ENCODE peak calls at places on chromosomes 16 and 17, in four cellular contexts. X, A, T and D are unnamed samples.

GRCh38 chr17:18026408-18026776 is 12.6 kb downstream of the ATPAF2 start:
- DNase-seq in X (peak), A (no peak), T (no peak), D (no peak)

GRCh38 chr17:1583569-1583968 is 21.0 kb upstream of the PITPNA start:
- DNase-seq in X (no peak), A (no peak), T (no peak), D (no peak)

GRCh38 chr17:45222994-45223540 is 1.4 kb downstream of the FMNL1 start:
- DNase-seq in X (no peak), A (no peak), T (peak), D (no peak)

GRCh38 chr16:569445-570254 is at the start of gene PIGQ:
- DNase-seq in X (peak), A (peak), T (peak), D (peak)

GRCh38 chr16:87305505-87306391 is 11.4 kb downstream of the C16orf95 start:
- DNase-seq in X (no peak), A (no peak), T (no peak), D (no peak)

GRCh38 chr17:35799942-35800341 is 4.5 kb upstream of the MMP28 start:
- DNase-seq in X (peak), A (no peak), T (no peak), D (peak)

GRCh38 chr16:12582696-12583095 is 221.0 kb downstream of the CPPED1 start:
- DNase-seq in X (no peak), A (no peak), T (no peak), D (no peak)

GRCh38 chr17:80743181-80743771 is 198.6 kb downstream of the RPTOR start:
- DNase-seq in X (no peak), A (no peak), T (no peak), D (no peak)

GRCh38 chr16:83335076-83335475 is 472.7 kb upstream of the HSBP1 start:
- DNase-seq in X (no peak), A (no peak), T (no peak), D (no peak)

GRCh38 chr17:43367588-43368242 is 31.1 kb upstream of the ARL4D start:
- DNase-seq in X (no peak), A (no peak), T (peak), D (peak)

GRCh38 chr17:35170968-35171771 is 23.0 kb downstream of the SLC35G3 start:
- DNase-seq in X (no peak), A (no peak), T (peak), D (peak)

GRCh38 chr17:45092932-45093430 is 31.9 kb downstream of the NMT1 start:
- DNase-seq in X (peak), A (peak), T (no peak), D (no peak)

GRCh38 chr16:46862555-46863447 is 21.4 kb upstream of the GPT2 start:
- DNase-seq in X (no peak), A (no peak), T (no peak), D (no peak)

GRCh38 chr17:33163827-33164555 is 129.1 kb downstream of the ASIC2 start:
- DNase-seq in X (no peak), A (no peak), T (no peak), D (no peak)

GRCh38 chr17:4565209-4566141 is 5.1 kb upstream of the GGT6 start:
- DNase-seq in X (peak), A (no peak), T (peak), D (peak)

GRCh38 chr16:88013091-88013609 is 61.9 kb downstream of the BANP start:
- DNase-seq in X (no peak), A (no peak), T (no peak), D (no peak)

GRCh38 chr17:40819528-40820125 is 2.8 kb downstream of the KRT10 start:
- DNase-seq in X (no peak), A (no peak), T (no peak), D (peak)

GRCh38 chr16:87344931-87345631 is 27.9 kb upstream of the C16orf95 start:
- DNase-seq in X (no peak), A (no peak), T (peak), D (no peak)

GRCh38 chr17:77322534-77323412 is 182.0 kb downstream of the SEC14L1 start:
- DNase-seq in X (no peak), A (no peak), T (no peak), D (no peak)